ENCODE peak calls at places on chromosomes 7 and 10, in ten cellular contexts. One of them, this sample, is unnamed.

GRCh38 chr7:104643587-104644217 is 315.3 kb downstream of the LHFPL3 start:
- DNase-seq in putamen: no peak
- DNase-seq in amniotic epithelial cell: no peak
- DNase-seq in OCI-M1: peak; percentile 24
- DNase-seq in AG04450: no peak
- DNase-seq in astrocyte of the spinal cord: no peak
- DNase-seq in activated T-cell treated with anti-CD3 and anti-CD28 coated beads, Interleukin-2, amount 50 U/mL, for 72 hours: no peak
- DNase-seq in cardiac muscle cell: peak; percentile 31
- DNase-seq in iris pigment epithelial cell: peak; percentile 15
- DNase-seq in mesothelial cell of epicardium: no peak
- DNase-seq in this sample: no peak

GRCh38 chr7:81725003-81725402 is 44.8 kb downstream of the HGF start:
- DNase-seq in iris pigment epithelial cell: peak; percentile 76
- DNase-seq in cardiac muscle cell: no peak
- DNase-seq in mesothelial cell of epicardium: no peak
- DNase-seq in OCI-M1: peak; percentile 86
- DNase-seq in activated T-cell treated with anti-CD3 and anti-CD28 coated beads, Interleukin-2, amount 50 U/mL, for 72 hours: no peak
- DNase-seq in astrocyte of the spinal cord: peak; percentile 24
- DNase-seq in amniotic epithelial cell: no peak
- DNase-seq in putamen: no peak
- DNase-seq in AG04450: peak; percentile 21
- DNase-seq in this sample: no peak

GRCh38 chr10:104326991-104327610 is 11.2 kb downstream of the ITPRIP start:
- DNase-seq in AG04450: no peak
- DNase-seq in astrocyte of the spinal cord: no peak
- DNase-seq in putamen: no peak
- DNase-seq in OCI-M1: no peak
- DNase-seq in mesothelial cell of epicardium: no peak
- DNase-seq in iris pigment epithelial cell: peak; percentile 10
- DNase-seq in cardiac muscle cell: no peak
- DNase-seq in amniotic epithelial cell: no peak
- DNase-seq in activated T-cell treated with anti-CD3 and anti-CD28 coated beads, Interleukin-2, amount 50 U/mL, for 72 hours: no peak
- DNase-seq in this sample: no peak

GRCh38 chr10:15558136-15558535 is 161.6 kb downstream of the ITGA8 start:
- DNase-seq in astrocyte of the spinal cord: peak; percentile 36
- DNase-seq in AG04450: no peak
- DNase-seq in OCI-M1: no peak
- DNase-seq in putamen: no peak
- DNase-seq in cardiac muscle cell: peak; percentile 24
- DNase-seq in iris pigment epithelial cell: peak; percentile 29
- DNase-seq in mesothelial cell of epicardium: no peak
- DNase-seq in activated T-cell treated with anti-CD3 and anti-CD28 coated beads, Interleukin-2, amount 50 U/mL, for 72 hours: no peak
- DNase-seq in amniotic epithelial cell: peak; percentile 41
- DNase-seq in this sample: no peak

GRCh38 chr10:103921750-103922195 is 3.8 kb upstream of the STN1 start:
- DNase-seq in putamen: peak; percentile 39
- DNase-seq in cardiac muscle cell: peak; percentile 40
- DNase-seq in activated T-cell treated with anti-CD3 and anti-CD28 coated beads, Interleukin-2, amount 50 U/mL, for 72 hours: peak; percentile 40
- DNase-seq in OCI-M1: peak; percentile 71
- DNase-seq in astrocyte of the spinal cord: no peak
- DNase-seq in iris pigment epithelial cell: peak; percentile 37
- DNase-seq in amniotic epithelial cell: peak; percentile 15
- DNase-seq in mesothelial cell of epicardium: no peak
- DNase-seq in AG04450: no peak
- DNase-seq in this sample: no peak

GRCh38 chr10:125003901-125004467 is 62.1 kb downstream of the ZRANB1 start:
- DNase-seq in activated T-cell treated with anti-CD3 and anti-CD28 coated beads, Interleukin-2, amount 50 U/mL, for 72 hours: no peak
- DNase-seq in astrocyte of the spinal cord: no peak
- DNase-seq in putamen: no peak
- DNase-seq in cardiac muscle cell: no peak
- DNase-seq in amniotic epithelial cell: no peak
- DNase-seq in mesothelial cell of epicardium: no peak
- DNase-seq in AG04450: no peak
- DNase-seq in OCI-M1: no peak
- DNase-seq in iris pigment epithelial cell: no peak
- DNase-seq in this sample: no peak

GRCh38 chr10:63673846-63674245 is 152.6 kb downstream of the REEP3 start:
- DNase-seq in activated T-cell treated with anti-CD3 and anti-CD28 coated beads, Interleukin-2, amount 50 U/mL, for 72 hours: no peak
- DNase-seq in OCI-M1: no peak
- DNase-seq in putamen: no peak
- DNase-seq in astrocyte of the spinal cord: no peak
- DNase-seq in amniotic epithelial cell: no peak
- DNase-seq in iris pigment epithelial cell: no peak
- DNase-seq in AG04450: no peak
- DNase-seq in cardiac muscle cell: no peak
- DNase-seq in mesothelial cell of epicardium: no peak
- DNase-seq in this sample: no peak

GRCh38 chr10:68550747-68551411 is 9.3 kb upstream of the TET1 start:
- DNase-seq in astrocyte of the spinal cord: peak; percentile 81
- DNase-seq in cardiac muscle cell: peak; percentile 77
- DNase-seq in AG04450: peak; percentile 55
- DNase-seq in amniotic epithelial cell: peak; percentile 82
- DNase-seq in putamen: peak; percentile 44
- DNase-seq in mesothelial cell of epicardium: peak; percentile 41
- DNase-seq in activated T-cell treated with anti-CD3 and anti-CD28 coated beads, Interleukin-2, amount 50 U/mL, for 72 hours: peak; percentile 55
- DNase-seq in OCI-M1: peak; percentile 91
- DNase-seq in iris pigment epithelial cell: peak; percentile 83
- DNase-seq in this sample: no peak

GRCh38 chr7:55516399-55516798 is 55.9 kb downstream of the VOPP1 start:
- DNase-seq in amniotic epithelial cell: no peak
- DNase-seq in AG04450: no peak
- DNase-seq in astrocyte of the spinal cord: no peak
- DNase-seq in activated T-cell treated with anti-CD3 and anti-CD28 coated beads, Interleukin-2, amount 50 U/mL, for 72 hours: peak; percentile 23
- DNase-seq in iris pigment epithelial cell: no peak
- DNase-seq in putamen: no peak
- DNase-seq in OCI-M1: no peak
- DNase-seq in mesothelial cell of epicardium: no peak
- DNase-seq in cardiac muscle cell: no peak
- DNase-seq in this sample: no peak

GRCh38 chr10:66671064-66671463 is 254.8 kb upstream of the LRRTM3 start:
- DNase-seq in mesothelial cell of epicardium: no peak
- DNase-seq in putamen: no peak
- DNase-seq in cardiac muscle cell: no peak
- DNase-seq in OCI-M1: no peak
- DNase-seq in AG04450: no peak
- DNase-seq in iris pigment epithelial cell: no peak
- DNase-seq in amniotic epithelial cell: no peak
- DNase-seq in activated T-cell treated with anti-CD3 and anti-CD28 coated beads, Interleukin-2, amount 50 U/mL, for 72 hours: no peak
- DNase-seq in astrocyte of the spinal cord: no peak
- DNase-seq in this sample: no peak

GRCh38 chr10:37035853-37036252 is 89.5 kb upstream of the ANKRD30A start:
- DNase-seq in amniotic epithelial cell: no peak
- DNase-seq in OCI-M1: no peak
- DNase-seq in iris pigment epithelial cell: no peak
- DNase-seq in mesothelial cell of epicardium: no peak
- DNase-seq in cardiac muscle cell: no peak
- DNase-seq in activated T-cell treated with anti-CD3 and anti-CD28 coated beads, Interleukin-2, amount 50 U/mL, for 72 hours: no peak
- DNase-seq in AG04450: no peak
- DNase-seq in putamen: no peak
- DNase-seq in astrocyte of the spinal cord: no peak
- DNase-seq in this sample: no peak

GRCh38 chr10:52308251-52309031 is 5.6 kb upstream of the DKK1 start:
- DNase-seq in iris pigment epithelial cell: peak; percentile 87
- DNase-seq in mesothelial cell of epicardium: peak; percentile 73
- DNase-seq in amniotic epithelial cell: peak; percentile 78
- DNase-seq in activated T-cell treated with anti-CD3 and anti-CD28 coated beads, Interleukin-2, amount 50 U/mL, for 72 hours: peak; percentile 42
- DNase-seq in OCI-M1: peak; percentile 75
- DNase-seq in astrocyte of the spinal cord: peak; percentile 82
- DNase-seq in cardiac muscle cell: peak; percentile 79
- DNase-seq in AG04450: peak; percentile 55
- DNase-seq in putamen: peak; percentile 52
- DNase-seq in this sample: no peak

GRCh38 chr10:112261281-112261822 is 21.8 kb upstream of the TECTB start:
- DNase-seq in OCI-M1: peak; percentile 76
- DNase-seq in iris pigment epithelial cell: peak; percentile 70
- DNase-seq in activated T-cell treated with anti-CD3 and anti-CD28 coated beads, Interleukin-2, amount 50 U/mL, for 72 hours: no peak
- DNase-seq in cardiac muscle cell: peak; percentile 27
- DNase-seq in astrocyte of the spinal cord: no peak
- DNase-seq in mesothelial cell of epicardium: no peak
- DNase-seq in putamen: no peak
- DNase-seq in AG04450: no peak
- DNase-seq in amniotic epithelial cell: peak; percentile 63
- DNase-seq in this sample: no peak

GRCh38 chr10:119211625-119212441 is 4.5 kb downstream of the GRK5 start:
- DNase-seq in OCI-M1: peak; percentile 45
- DNase-seq in mesothelial cell of epicardium: no peak
- DNase-seq in amniotic epithelial cell: peak; percentile 63
- DNase-seq in activated T-cell treated with anti-CD3 and anti-CD28 coated beads, Interleukin-2, amount 50 U/mL, for 72 hours: no peak
- DNase-seq in AG04450: no peak
- DNase-seq in astrocyte of the spinal cord: peak; percentile 32
- DNase-seq in cardiac muscle cell: peak; percentile 8
- DNase-seq in putamen: no peak
- DNase-seq in iris pigment epithelial cell: peak; percentile 63
- DNase-seq in this sample: no peak

GRCh38 chr7:148296994-148297644 is 293.4 kb upstream of the C7orf33 start:
- DNase-seq in mesothelial cell of epicardium: no peak
- DNase-seq in putamen: no peak
- DNase-seq in OCI-M1: no peak
- DNase-seq in amniotic epithelial cell: no peak
- DNase-seq in AG04450: no peak
- DNase-seq in iris pigment epithelial cell: no peak
- DNase-seq in activated T-cell treated with anti-CD3 and anti-CD28 coated beads, Interleukin-2, amount 50 U/mL, for 72 hours: no peak
- DNase-seq in cardiac muscle cell: no peak
- DNase-seq in astrocyte of the spinal cord: no peak
- DNase-seq in this sample: no peak

GRCh38 chr10:22662693-22663330 is 51.6 kb downstream of the PIP4K2A start:
- DNase-seq in mesothelial cell of epicardium: no peak
- DNase-seq in amniotic epithelial cell: no peak
- DNase-seq in OCI-M1: peak; percentile 27
- DNase-seq in astrocyte of the spinal cord: no peak
- DNase-seq in iris pigment epithelial cell: no peak
- DNase-seq in activated T-cell treated with anti-CD3 and anti-CD28 coated beads, Interleukin-2, amount 50 U/mL, for 72 hours: no peak
- DNase-seq in putamen: no peak
- DNase-seq in cardiac muscle cell: no peak
- DNase-seq in AG04450: no peak
- DNase-seq in this sample: no peak

GRCh38 chr7:2638224-2638991 is 6.6 kb downstream of the TTYH3 start:
- DNase-seq in cardiac muscle cell: no peak
- DNase-seq in mesothelial cell of epicardium: no peak
- DNase-seq in putamen: no peak
- DNase-seq in iris pigment epithelial cell: peak; percentile 58
- DNase-seq in astrocyte of the spinal cord: peak; percentile 74
- DNase-seq in OCI-M1: no peak
- DNase-seq in activated T-cell treated with anti-CD3 and anti-CD28 coated beads, Interleukin-2, amount 50 U/mL, for 72 hours: no peak
- DNase-seq in amniotic epithelial cell: no peak
- DNase-seq in AG04450: no peak
- DNase-seq in this sample: no peak

GRCh38 chr10:22927163-22927562 is 690 bp upstream of the ARMC3 start:
- DNase-seq in amniotic epithelial cell: no peak
- DNase-seq in AG04450: no peak
- DNase-seq in mesothelial cell of epicardium: no peak
- DNase-seq in putamen: peak; percentile 2
- DNase-seq in astrocyte of the spinal cord: no peak
- DNase-seq in activated T-cell treated with anti-CD3 and anti-CD28 coated beads, Interleukin-2, amount 50 U/mL, for 72 hours: no peak
- DNase-seq in OCI-M1: no peak
- DNase-seq in iris pigment epithelial cell: no peak
- DNase-seq in cardiac muscle cell: no peak
- DNase-seq in this sample: no peak

GRCh38 chr10:50421026-50421719 is 169.9 kb upstream of the ASAH2 start:
- DNase-seq in amniotic epithelial cell: peak; percentile 43
- DNase-seq in iris pigment epithelial cell: peak; percentile 49
- DNase-seq in OCI-M1: peak; percentile 90
- DNase-seq in astrocyte of the spinal cord: no peak
- DNase-seq in AG04450: no peak
- DNase-seq in cardiac muscle cell: peak; percentile 41
- DNase-seq in activated T-cell treated with anti-CD3 and anti-CD28 coated beads, Interleukin-2, amount 50 U/mL, for 72 hours: peak; percentile 26
- DNase-seq in mesothelial cell of epicardium: no peak
- DNase-seq in putamen: peak; percentile 39
- DNase-seq in this sample: no peak

GRCh38 chr10:25078659-25079429 is 62.4 kb downstream of the THNSL1 start:
- DNase-seq in cardiac muscle cell: no peak
- DNase-seq in iris pigment epithelial cell: no peak
- DNase-seq in mesothelial cell of epicardium: no peak
- DNase-seq in OCI-M1: no peak
- DNase-seq in activated T-cell treated with anti-CD3 and anti-CD28 coated beads, Interleukin-2, amount 50 U/mL, for 72 hours: no peak
- DNase-seq in putamen: no peak
- DNase-seq in amniotic epithelial cell: peak; percentile 30
- DNase-seq in AG04450: no peak
- DNase-seq in astrocyte of the spinal cord: no peak
- DNase-seq in this sample: no peak

GRCh38 chr7:83655951-83656556 is 7.1 kb upstream of the SEMA3E start:
- DNase-seq in astrocyte of the spinal cord: peak; percentile 64
- DNase-seq in putamen: peak; percentile 15
- DNase-seq in mesothelial cell of epicardium: peak; percentile 51
- DNase-seq in cardiac muscle cell: peak; percentile 51
- DNase-seq in AG04450: peak; percentile 16
- DNase-seq in OCI-M1: peak; percentile 82
- DNase-seq in iris pigment epithelial cell: peak; percentile 65
- DNase-seq in amniotic epithelial cell: peak; percentile 53
- DNase-seq in activated T-cell treated with anti-CD3 and anti-CD28 coated beads, Interleukin-2, amount 50 U/mL, for 72 hours: no peak
- DNase-seq in this sample: peak; percentile 45

GRCh38 chr10:119285495-119286267 is 78.3 kb downstream of the GRK5 start:
- DNase-seq in cardiac muscle cell: no peak
- DNase-seq in OCI-M1: peak; percentile 50
- DNase-seq in iris pigment epithelial cell: no peak
- DNase-seq in AG04450: no peak
- DNase-seq in astrocyte of the spinal cord: peak; percentile 35
- DNase-seq in putamen: no peak
- DNase-seq in activated T-cell treated with anti-CD3 and anti-CD28 coated beads, Interleukin-2, amount 50 U/mL, for 72 hours: no peak
- DNase-seq in amniotic epithelial cell: no peak
- DNase-seq in mesothelial cell of epicardium: no peak
- DNase-seq in this sample: no peak

GRCh38 chr7:130489140-130489967 is 2.5 kb upstream of the MEST start:
- DNase-seq in activated T-cell treated with anti-CD3 and anti-CD28 coated beads, Interleukin-2, amount 50 U/mL, for 72 hours: no peak
- DNase-seq in amniotic epithelial cell: peak; percentile 100
- DNase-seq in iris pigment epithelial cell: peak; percentile 94
- DNase-seq in OCI-M1: peak; percentile 20
- DNase-seq in cardiac muscle cell: no peak
- DNase-seq in AG04450: no peak
- DNase-seq in putamen: no peak
- DNase-seq in astrocyte of the spinal cord: peak; percentile 72
- DNase-seq in mesothelial cell of epicardium: peak; percentile 51
- DNase-seq in this sample: no peak

GRCh38 chr10:86497621-86498020 is 24.0 kb downstream of the WAPL start:
- DNase-seq in cardiac muscle cell: no peak
- DNase-seq in iris pigment epithelial cell: peak; percentile 16
- DNase-seq in activated T-cell treated with anti-CD3 and anti-CD28 coated beads, Interleukin-2, amount 50 U/mL, for 72 hours: no peak
- DNase-seq in putamen: no peak
- DNase-seq in amniotic epithelial cell: no peak
- DNase-seq in astrocyte of the spinal cord: peak; percentile 25
- DNase-seq in OCI-M1: no peak
- DNase-seq in AG04450: no peak
- DNase-seq in mesothelial cell of epicardium: no peak
- DNase-seq in this sample: no peak

GRCh38 chr7:81499262-81500116 is 270.4 kb downstream of the HGF start:
- DNase-seq in AG04450: peak; percentile 72
- DNase-seq in astrocyte of the spinal cord: peak; percentile 88
- DNase-seq in mesothelial cell of epicardium: no peak
- DNase-seq in putamen: peak; percentile 60
- DNase-seq in OCI-M1: peak; percentile 94
- DNase-seq in activated T-cell treated with anti-CD3 and anti-CD28 coated beads, Interleukin-2, amount 50 U/mL, for 72 hours: no peak
- DNase-seq in iris pigment epithelial cell: peak; percentile 86
- DNase-seq in cardiac muscle cell: peak; percentile 71
- DNase-seq in amniotic epithelial cell: peak; percentile 81
- DNase-seq in this sample: peak; percentile 10

GRCh38 chr7:108328174-108328651 is 128.0 kb downstream of the NRCAM start:
- DNase-seq in putamen: no peak
- DNase-seq in amniotic epithelial cell: no peak
- DNase-seq in cardiac muscle cell: no peak
- DNase-seq in mesothelial cell of epicardium: no peak
- DNase-seq in AG04450: no peak
- DNase-seq in activated T-cell treated with anti-CD3 and anti-CD28 coated beads, Interleukin-2, amount 50 U/mL, for 72 hours: no peak
- DNase-seq in iris pigment epithelial cell: no peak
- DNase-seq in astrocyte of the spinal cord: no peak
- DNase-seq in OCI-M1: peak; percentile 58
- DNase-seq in this sample: no peak

GRCh38 chr10:47402681-47403301 is 18.7 kb upstream of the ZNF488 start:
- DNase-seq in cardiac muscle cell: peak; percentile 16
- DNase-seq in OCI-M1: no peak
- DNase-seq in putamen: no peak
- DNase-seq in amniotic epithelial cell: peak; percentile 86
- DNase-seq in mesothelial cell of epicardium: no peak
- DNase-seq in astrocyte of the spinal cord: peak; percentile 90
- DNase-seq in AG04450: peak; percentile 61
- DNase-seq in iris pigment epithelial cell: peak; percentile 78
- DNase-seq in activated T-cell treated with anti-CD3 and anti-CD28 coated beads, Interleukin-2, amount 50 U/mL, for 72 hours: no peak
- DNase-seq in this sample: no peak

GRCh38 chr7:101935521-101936141 is 118.2 kb downstream of the CUX1 start:
- DNase-seq in AG04450: no peak
- DNase-seq in mesothelial cell of epicardium: no peak
- DNase-seq in activated T-cell treated with anti-CD3 and anti-CD28 coated beads, Interleukin-2, amount 50 U/mL, for 72 hours: no peak
- DNase-seq in OCI-M1: no peak
- DNase-seq in astrocyte of the spinal cord: no peak
- DNase-seq in amniotic epithelial cell: no peak
- DNase-seq in iris pigment epithelial cell: no peak
- DNase-seq in cardiac muscle cell: no peak
- DNase-seq in putamen: no peak
- DNase-seq in this sample: no peak

This sample was measured in NCI-H1048.